ENCODE peak calls at places on chromosome 11, in seven cellular contexts. One of them, this sample, is unnamed.
A peak's percentile ranks its signal among the peaks of the same experiment; 100 is the strongest.

GRCh38 chr11:3022982-3023381 is 30.9 kb upstream of the NAP1L4 start:
- DNase-seq in breast epithelium: no peak
- DNase-seq in spleen: no peak
- DNase-seq in stomach: no peak
- DNase-seq in transverse colon: no peak
- DNase-seq in sigmoid colon: no peak
- DNase-seq in GM23338: no peak
- DNase-seq in this sample: no peak

GRCh38 chr11:94175545-94175944 is 46.9 kb downstream of the PANX1 start:
- DNase-seq in GM23338: no peak
- DNase-seq in spleen: no peak
- DNase-seq in sigmoid colon: no peak
- DNase-seq in breast epithelium: no peak
- DNase-seq in stomach: no peak
- DNase-seq in transverse colon: no peak
- DNase-seq in this sample: no peak

GRCh38 chr11:134481135-134481534 is 69.1 kb upstream of the B3GAT1 start:
- DNase-seq in stomach: no peak
- DNase-seq in GM23338: no peak
- DNase-seq in breast epithelium: no peak
- DNase-seq in spleen: no peak
- DNase-seq in transverse colon: no peak
- DNase-seq in sigmoid colon: no peak
- DNase-seq in this sample: no peak

GRCh38 chr11:19419021-19419750 is 178.4 kb upstream of the E2F8 start:
- DNase-seq in sigmoid colon: no peak
- DNase-seq in stomach: no peak
- DNase-seq in breast epithelium: no peak
- DNase-seq in transverse colon: no peak
- DNase-seq in spleen: no peak
- DNase-seq in GM23338: peak; percentile 13
- DNase-seq in this sample: no peak

GRCh38 chr11:109123811-109124787 is 297.9 kb upstream of the C11orf87 start:
- DNase-seq in spleen: no peak
- DNase-seq in transverse colon: no peak
- DNase-seq in stomach: no peak
- DNase-seq in breast epithelium: no peak
- DNase-seq in GM23338: peak; percentile 54
- DNase-seq in sigmoid colon: no peak
- DNase-seq in this sample: no peak

GRCh38 chr11:61028135-61028729 is 56.8 kb downstream of the CD6 start:
- DNase-seq in GM23338: no peak
- DNase-seq in breast epithelium: peak; percentile 37
- DNase-seq in sigmoid colon: peak; percentile 51
- DNase-seq in transverse colon: peak; percentile 21
- DNase-seq in stomach: peak; percentile 57
- DNase-seq in spleen: peak; percentile 86
- DNase-seq in this sample: no peak

GRCh38 chr11:32597914-32598313 is 14.3 kb downstream of the EIF3M start:
- DNase-seq in GM23338: no peak
- DNase-seq in transverse colon: no peak
- DNase-seq in spleen: no peak
- DNase-seq in sigmoid colon: no peak
- DNase-seq in stomach: no peak
- DNase-seq in breast epithelium: no peak
- DNase-seq in this sample: no peak

GRCh38 chr11:77195071-77195705 is 67.1 kb downstream of the MYO7A start:
- DNase-seq in spleen: peak; percentile 58
- DNase-seq in sigmoid colon: peak; percentile 49
- DNase-seq in stomach: no peak
- DNase-seq in breast epithelium: no peak
- DNase-seq in GM23338: no peak
- DNase-seq in transverse colon: no peak
- DNase-seq in this sample: no peak

GRCh38 chr11:44887598-44887997 is 63.1 kb downstream of the TP53I11 start:
- DNase-seq in GM23338: peak; percentile 50
- DNase-seq in breast epithelium: no peak
- DNase-seq in sigmoid colon: no peak
- DNase-seq in transverse colon: no peak
- DNase-seq in spleen: no peak
- DNase-seq in stomach: no peak
- DNase-seq in this sample: no peak

GRCh38 chr11:44189986-44190882 is 94.8 kb downstream of the EXT2 start:
- DNase-seq in breast epithelium: no peak
- DNase-seq in GM23338: no peak
- DNase-seq in spleen: no peak
- DNase-seq in transverse colon: no peak
- DNase-seq in stomach: no peak
- DNase-seq in sigmoid colon: no peak
- DNase-seq in this sample: no peak

GRCh38 chr11:57322881-57323467 is 1.8 kb downstream of the TNKS1BP1 start:
- DNase-seq in GM23338: no peak
- DNase-seq in stomach: no peak
- DNase-seq in breast epithelium: no peak
- DNase-seq in transverse colon: no peak
- DNase-seq in spleen: no peak
- DNase-seq in sigmoid colon: peak; percentile 60
- DNase-seq in this sample: no peak

GRCh38 chr11:72788250-72788649 is 5.6 kb downstream of the STARD10 start:
- DNase-seq in spleen: no peak
- DNase-seq in stomach: peak; percentile 55
- DNase-seq in GM23338: no peak
- DNase-seq in transverse colon: no peak
- DNase-seq in breast epithelium: no peak
- DNase-seq in sigmoid colon: no peak
- DNase-seq in this sample: no peak

GRCh38 chr11:12914401-12914912 is 94.7 kb upstream of the RASSF10 start:
- DNase-seq in transverse colon: peak; percentile 24
- DNase-seq in spleen: no peak
- DNase-seq in sigmoid colon: peak; percentile 92
- DNase-seq in GM23338: peak; percentile 91
- DNase-seq in stomach: no peak
- DNase-seq in breast epithelium: no peak
- DNase-seq in this sample: no peak

GRCh38 chr11:78318321-78318720 is 99.3 kb downstream of the GAB2 start:
- DNase-seq in stomach: no peak
- DNase-seq in transverse colon: no peak
- DNase-seq in sigmoid colon: no peak
- DNase-seq in spleen: no peak
- DNase-seq in GM23338: peak; percentile 12
- DNase-seq in breast epithelium: no peak
- DNase-seq in this sample: no peak

GRCh38 chr11:85540635-85541034 is 86.5 kb downstream of the DLG2 start:
- DNase-seq in breast epithelium: no peak
- DNase-seq in transverse colon: no peak
- DNase-seq in stomach: no peak
- DNase-seq in GM23338: peak; percentile 63
- DNase-seq in spleen: no peak
- DNase-seq in sigmoid colon: no peak
- DNase-seq in this sample: no peak

GRCh38 chr11:130156108-130157022 is 3.2 kb upstream of the ST14 start:
- DNase-seq in transverse colon: peak; percentile 44
- DNase-seq in GM23338: no peak
- DNase-seq in stomach: no peak
- DNase-seq in breast epithelium: no peak
- DNase-seq in spleen: no peak
- DNase-seq in sigmoid colon: no peak
- DNase-seq in this sample: no peak

GRCh38 chr11:65182258-65183170 is 786 bp downstream of the CAPN1 start:
- DNase-seq in breast epithelium: no peak
- DNase-seq in GM23338: peak; percentile 93
- DNase-seq in stomach: peak; percentile 61
- DNase-seq in spleen: peak; percentile 82
- DNase-seq in transverse colon: peak; percentile 67
- DNase-seq in sigmoid colon: peak; percentile 77
- DNase-seq in this sample: peak; percentile 15
- TF ChIP-seq POLR2AphosphoS5 in breast epithelium: no peak
- TF ChIP-seq POLR2AphosphoS5 in GM23338: peak; percentile 66
- TF ChIP-seq POLR2AphosphoS5 in stomach: no peak
- TF ChIP-seq POLR2AphosphoS5 in spleen: no peak
- TF ChIP-seq POLR2AphosphoS5 in transverse colon: no peak
- TF ChIP-seq POLR2AphosphoS5 in sigmoid colon: no peak
- TF ChIP-seq POLR2AphosphoS5 in this sample: no peak

GRCh38 chr11:63763506-63764200 is 4.9 kb downstream of the ZFTA start:
- DNase-seq in GM23338: peak; percentile 91
- DNase-seq in breast epithelium: no peak
- DNase-seq in stomach: no peak
- DNase-seq in sigmoid colon: peak; percentile 89
- DNase-seq in transverse colon: peak; percentile 40
- DNase-seq in spleen: no peak
- DNase-seq in this sample: no peak
- TF ChIP-seq POLR2AphosphoS5 in GM23338: peak; percentile 91
- TF ChIP-seq POLR2AphosphoS5 in breast epithelium: no peak
- TF ChIP-seq POLR2AphosphoS5 in stomach: no peak
- TF ChIP-seq POLR2AphosphoS5 in sigmoid colon: peak; percentile 80
- TF ChIP-seq POLR2AphosphoS5 in transverse colon: no peak
- TF ChIP-seq POLR2AphosphoS5 in spleen: no peak
- TF ChIP-seq POLR2AphosphoS5 in this sample: no peak

GRCh38 chr11:10659339-10660216 is 34.0 kb downstream of the IRAG1 start:
- DNase-seq in spleen: no peak
- DNase-seq in GM23338: no peak
- DNase-seq in stomach: no peak
- DNase-seq in breast epithelium: no peak
- DNase-seq in sigmoid colon: peak; percentile 88
- DNase-seq in transverse colon: peak; percentile 37
- DNase-seq in this sample: peak; percentile 96
- TF ChIP-seq POLR2AphosphoS5 in spleen: peak; percentile 63
- TF ChIP-seq POLR2AphosphoS5 in GM23338: no peak
- TF ChIP-seq POLR2AphosphoS5 in stomach: peak; percentile 83
- TF ChIP-seq POLR2AphosphoS5 in breast epithelium: peak; percentile 39
- TF ChIP-seq POLR2AphosphoS5 in sigmoid colon: peak; percentile 67
- TF ChIP-seq POLR2AphosphoS5 in transverse colon: peak; percentile 81
- TF ChIP-seq POLR2AphosphoS5 in this sample: peak; percentile 69

DNA sequence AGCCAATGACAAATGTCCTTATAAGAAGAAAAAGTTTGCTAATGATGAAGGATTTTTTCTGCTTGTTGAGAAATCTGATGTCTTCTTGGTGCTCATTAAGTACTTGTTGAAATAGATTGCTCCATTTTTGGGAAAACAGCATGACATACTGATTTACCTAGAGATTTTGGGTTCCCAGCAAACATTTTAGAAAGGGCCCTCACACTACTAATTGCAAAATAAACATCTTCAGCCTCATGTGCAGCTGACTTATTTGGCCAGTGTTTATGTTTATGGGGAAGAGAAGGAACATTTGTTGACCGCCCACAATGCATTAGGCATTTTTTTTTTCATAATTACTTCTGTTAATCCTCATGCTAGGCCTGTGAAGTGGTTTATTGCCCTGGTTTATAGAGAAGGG is 40.1 kb downstream of the LDLRAD3 start:
- DNase-seq in stomach: no peak
- DNase-seq in sigmoid colon: no peak
- DNase-seq in GM23338: no peak
- DNase-seq in spleen: no peak
- DNase-seq in breast epithelium: no peak
- DNase-seq in transverse colon: no peak
- DNase-seq in this sample: no peak
- TF ChIP-seq POLR2AphosphoS5 in stomach: peak; percentile 29
- TF ChIP-seq POLR2AphosphoS5 in sigmoid colon: no peak
- TF ChIP-seq POLR2AphosphoS5 in GM23338: no peak
- TF ChIP-seq POLR2AphosphoS5 in spleen: no peak
- TF ChIP-seq POLR2AphosphoS5 in breast epithelium: no peak
- TF ChIP-seq POLR2AphosphoS5 in transverse colon: peak; percentile 17
- TF ChIP-seq POLR2AphosphoS5 in this sample: no peak

GRCh38 chr11:111835665-111836064 is 35.7 kb downstream of the ALG9 start:
- DNase-seq in breast epithelium: no peak
- DNase-seq in stomach: no peak
- DNase-seq in transverse colon: no peak
- DNase-seq in GM23338: no peak
- DNase-seq in sigmoid colon: no peak
- DNase-seq in spleen: no peak
- DNase-seq in this sample: no peak

GRCh38 chr11:111834432-111835163 is 36.8 kb downstream of the ALG9 start:
- DNase-seq in GM23338: no peak
- DNase-seq in breast epithelium: no peak
- DNase-seq in sigmoid colon: no peak
- DNase-seq in stomach: no peak
- DNase-seq in transverse colon: no peak
- DNase-seq in spleen: no peak
- DNase-seq in this sample: no peak

GRCh38 chr11:111837366-111837891 is 34.0 kb downstream of the ALG9 start:
- DNase-seq in breast epithelium: no peak
- DNase-seq in sigmoid colon: no peak
- DNase-seq in GM23338: no peak
- DNase-seq in stomach: no peak
- DNase-seq in transverse colon: no peak
- DNase-seq in spleen: no peak
- DNase-seq in this sample: no peak

GRCh38 chr11:111836766-111837165 is 34.6 kb downstream of the ALG9 start:
- DNase-seq in GM23338: no peak
- DNase-seq in sigmoid colon: no peak
- DNase-seq in spleen: no peak
- DNase-seq in transverse colon: no peak
- DNase-seq in breast epithelium: no peak
- DNase-seq in stomach: no peak
- DNase-seq in this sample: no peak

GRCh38 chr11:111836162-111836561 is 35.2 kb downstream of the ALG9 start:
- DNase-seq in stomach: no peak
- DNase-seq in breast epithelium: no peak
- DNase-seq in GM23338: no peak
- DNase-seq in spleen: no peak
- DNase-seq in sigmoid colon: no peak
- DNase-seq in transverse colon: no peak
- DNase-seq in this sample: no peak
- TF ChIP-seq POLR2AphosphoS5 in stomach: no peak
- TF ChIP-seq POLR2AphosphoS5 in breast epithelium: no peak
- TF ChIP-seq POLR2AphosphoS5 in GM23338: no peak
- TF ChIP-seq POLR2AphosphoS5 in spleen: no peak
- TF ChIP-seq POLR2AphosphoS5 in sigmoid colon: no peak
- TF ChIP-seq POLR2AphosphoS5 in transverse colon: no peak
- TF ChIP-seq POLR2AphosphoS5 in this sample: no peak

GRCh38 chr11:121459413-121460041 is 6.8 kb upstream of the SORL1-AS1 start:
- DNase-seq in GM23338: no peak
- DNase-seq in spleen: no peak
- DNase-seq in stomach: no peak
- DNase-seq in transverse colon: no peak
- DNase-seq in sigmoid colon: no peak
- DNase-seq in breast epithelium: no peak
- DNase-seq in this sample: no peak
- TF ChIP-seq POLR2AphosphoS5 in GM23338: no peak
- TF ChIP-seq POLR2AphosphoS5 in spleen: peak; percentile 57
- TF ChIP-seq POLR2AphosphoS5 in stomach: no peak
- TF ChIP-seq POLR2AphosphoS5 in transverse colon: no peak
- TF ChIP-seq POLR2AphosphoS5 in sigmoid colon: no peak
- TF ChIP-seq POLR2AphosphoS5 in breast epithelium: no peak
- TF ChIP-seq POLR2AphosphoS5 in this sample: no peak

DNA sequence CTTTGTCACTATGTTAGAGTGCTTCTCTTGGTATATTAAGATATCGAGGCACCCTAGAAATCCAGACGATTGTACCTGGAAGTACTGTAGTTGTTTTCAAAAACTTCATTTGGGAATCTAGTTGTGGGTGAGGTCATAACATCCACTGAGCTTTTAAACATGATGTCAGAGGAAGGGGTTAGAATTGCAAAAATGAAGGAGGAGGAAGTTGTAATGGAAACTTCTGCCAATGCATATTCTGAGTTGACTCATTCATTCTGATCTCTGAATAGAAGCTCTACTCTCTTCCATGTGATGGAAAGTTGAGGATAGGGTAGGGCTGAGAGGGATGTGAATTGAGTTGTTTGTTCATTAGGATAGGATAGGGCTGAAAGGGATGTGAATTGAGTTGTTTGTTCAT is 7.7 kb downstream of the CD44 start:
- DNase-seq in spleen: no peak
- DNase-seq in breast epithelium: no peak
- DNase-seq in GM23338: no peak
- DNase-seq in stomach: no peak
- DNase-seq in transverse colon: no peak
- DNase-seq in sigmoid colon: no peak
- DNase-seq in this sample: no peak
- TF ChIP-seq POLR2AphosphoS5 in spleen: no peak
- TF ChIP-seq POLR2AphosphoS5 in breast epithelium: no peak
- TF ChIP-seq POLR2AphosphoS5 in GM23338: no peak
- TF ChIP-seq POLR2AphosphoS5 in stomach: no peak
- TF ChIP-seq POLR2AphosphoS5 in transverse colon: no peak
- TF ChIP-seq POLR2AphosphoS5 in sigmoid colon: no peak
- TF ChIP-seq POLR2AphosphoS5 in this sample: peak; percentile 15